ENCODE peak calls at places on chromosome 1, in seven cellular contexts. One of them, this sample, is unnamed. For H3K9me3, the result is how much of the 10 kb centered on the place peaks cover.

GRCh38 chr1:223052931-223053330 is 90.1 kb downstream of the TLR5 start:
- DNase-seq in CD4-positive, alpha-beta T cell: no peak
- DNase-seq in CD8-positive, alpha-beta T cell: no peak
- DNase-seq in endodermal cell: no peak
- DNase-seq in pancreas: no peak
- DNase-seq in body of pancreas: no peak
- DNase-seq in tibial nerve: no peak
- DNase-seq in this sample: no peak

GRCh38 chr1:196651637-196652215 is at the start of gene CFH:
- DNase-seq in endodermal cell: no peak
- DNase-seq in body of pancreas: peak
- DNase-seq in tibial nerve: peak
- DNase-seq in CD4-positive, alpha-beta T cell: no peak
- DNase-seq in CD8-positive, alpha-beta T cell: no peak
- DNase-seq in pancreas: no peak
- DNase-seq in this sample: peak

GRCh38 chr1:163084330-163084729 is 15.2 kb downstream of the RGS4 start:
- DNase-seq in tibial nerve: no peak
- DNase-seq in CD8-positive, alpha-beta T cell: no peak
- DNase-seq in endodermal cell: no peak
- DNase-seq in CD4-positive, alpha-beta T cell: no peak
- DNase-seq in pancreas: no peak
- DNase-seq in body of pancreas: no peak
- DNase-seq in this sample: no peak

GRCh38 chr1:7177021-7177420 is 391.8 kb downstream of the CAMTA1 start:
- DNase-seq in body of pancreas: no peak
- DNase-seq in endodermal cell: no peak
- DNase-seq in CD8-positive, alpha-beta T cell: no peak
- DNase-seq in pancreas: no peak
- DNase-seq in tibial nerve: no peak
- DNase-seq in CD4-positive, alpha-beta T cell: no peak
- DNase-seq in this sample: no peak

GRCh38 chr1:89660086-89660946 is 27.4 kb downstream of the LRRC8C start:
- DNase-seq in CD4-positive, alpha-beta T cell: no peak
- DNase-seq in tibial nerve: no peak
- DNase-seq in body of pancreas: no peak
- DNase-seq in endodermal cell: no peak
- DNase-seq in pancreas: no peak
- DNase-seq in CD8-positive, alpha-beta T cell: no peak
- DNase-seq in this sample: no peak

GRCh38 chr1:241767737-241768136 is 80.3 kb upstream of the EXO1 start:
- DNase-seq in body of pancreas: no peak
- DNase-seq in CD8-positive, alpha-beta T cell: no peak
- DNase-seq in endodermal cell: peak
- DNase-seq in CD4-positive, alpha-beta T cell: no peak
- DNase-seq in tibial nerve: no peak
- DNase-seq in pancreas: no peak
- DNase-seq in this sample: no peak

GRCh38 chr1:83497563-83497962 is 501.4 kb downstream of the TTLL7 start:
- DNase-seq in endodermal cell: peak
- DNase-seq in pancreas: no peak
- DNase-seq in CD4-positive, alpha-beta T cell: no peak
- DNase-seq in CD8-positive, alpha-beta T cell: no peak
- DNase-seq in body of pancreas: no peak
- DNase-seq in tibial nerve: no peak
- DNase-seq in this sample: no peak

GRCh38 chr1:17877316-17877715 is 122.2 kb downstream of the ACTL8 start:
- DNase-seq in body of pancreas: no peak
- DNase-seq in CD8-positive, alpha-beta T cell: no peak
- DNase-seq in CD4-positive, alpha-beta T cell: no peak
- DNase-seq in endodermal cell: peak
- DNase-seq in tibial nerve: no peak
- DNase-seq in pancreas: no peak
- DNase-seq in this sample: no peak

GRCh38 chr1:95086949-95087533 is 14.3 kb upstream of the ALG14 start:
- DNase-seq in endodermal cell: peak
- DNase-seq in CD4-positive, alpha-beta T cell: no peak
- DNase-seq in CD8-positive, alpha-beta T cell: no peak
- DNase-seq in tibial nerve: peak
- DNase-seq in body of pancreas: peak
- DNase-seq in pancreas: no peak
- DNase-seq in this sample: peak

GRCh38 chr1:6010554-6010953 is 18.3 kb upstream of the NPHP4 start:
- DNase-seq in endodermal cell: no peak
- DNase-seq in CD8-positive, alpha-beta T cell: no peak
- DNase-seq in pancreas: no peak
- DNase-seq in CD4-positive, alpha-beta T cell: no peak
- DNase-seq in body of pancreas: no peak
- DNase-seq in tibial nerve: no peak
- DNase-seq in this sample: no peak

GRCh38 chr1:156999596-157000320 is 45.8 kb downstream of the ARHGEF11 start:
- DNase-seq in tibial nerve: no peak
- DNase-seq in CD8-positive, alpha-beta T cell: no peak
- DNase-seq in endodermal cell: no peak
- DNase-seq in body of pancreas: no peak
- DNase-seq in CD4-positive, alpha-beta T cell: no peak
- DNase-seq in pancreas: no peak
- DNase-seq in this sample: no peak

GRCh38 chr1:3717715-3718601 is 34.3 kb upstream of the CCDC27 start:
- DNase-seq in pancreas: no peak
- DNase-seq in tibial nerve: no peak
- DNase-seq in CD4-positive, alpha-beta T cell: no peak
- DNase-seq in CD8-positive, alpha-beta T cell: no peak
- DNase-seq in endodermal cell: peak
- DNase-seq in body of pancreas: no peak
- DNase-seq in this sample: no peak

GRCh38 chr1:184083016-184083415 is 31.5 kb downstream of the TSEN15 start:
- DNase-seq in pancreas: no peak
- DNase-seq in CD4-positive, alpha-beta T cell: no peak
- DNase-seq in endodermal cell: no peak
- DNase-seq in CD8-positive, alpha-beta T cell: no peak
- DNase-seq in body of pancreas: no peak
- DNase-seq in tibial nerve: no peak
- DNase-seq in this sample: no peak

GRCh38 chr1:182473553-182473952 is 23.6 kb downstream of the RGSL1 start:
- DNase-seq in pancreas: no peak
- DNase-seq in body of pancreas: no peak
- DNase-seq in CD8-positive, alpha-beta T cell: no peak
- DNase-seq in CD4-positive, alpha-beta T cell: no peak
- DNase-seq in tibial nerve: no peak
- DNase-seq in endodermal cell: no peak
- DNase-seq in this sample: no peak

GRCh38 chr1:59427155-59427554 is 130.3 kb downstream of the FGGY start:
- DNase-seq in endodermal cell: no peak
- DNase-seq in tibial nerve: no peak
- DNase-seq in pancreas: no peak
- DNase-seq in body of pancreas: no peak
- DNase-seq in CD8-positive, alpha-beta T cell: no peak
- DNase-seq in CD4-positive, alpha-beta T cell: no peak
- DNase-seq in this sample: no peak

GRCh38 chr1:116537439-116537838 is 33.4 kb downstream of the CD58 start:
- DNase-seq in tibial nerve: no peak
- DNase-seq in CD8-positive, alpha-beta T cell: no peak
- DNase-seq in CD4-positive, alpha-beta T cell: no peak
- DNase-seq in pancreas: no peak
- DNase-seq in endodermal cell: no peak
- DNase-seq in body of pancreas: no peak
- DNase-seq in this sample: no peak

GRCh38 chr1:245161866-245162265 is 7.1 kb downstream of the KIF26B start:
- DNase-seq in pancreas: no peak
- DNase-seq in CD4-positive, alpha-beta T cell: no peak
- DNase-seq in endodermal cell: no peak
- DNase-seq in tibial nerve: no peak
- DNase-seq in CD8-positive, alpha-beta T cell: no peak
- DNase-seq in body of pancreas: no peak
- DNase-seq in this sample: no peak

GRCh38 chr1:234955107-234955731 is 173.4 kb downstream of the TOMM20 start:
- DNase-seq in endodermal cell: no peak
- DNase-seq in CD8-positive, alpha-beta T cell: peak
- DNase-seq in body of pancreas: peak
- DNase-seq in pancreas: no peak
- DNase-seq in CD4-positive, alpha-beta T cell: no peak
- DNase-seq in tibial nerve: no peak
- DNase-seq in this sample: no peak

GRCh38 chr1:230401763-230402294 is 24.3 kb downstream of the PGBD5 start:
- DNase-seq in endodermal cell: peak
- DNase-seq in tibial nerve: no peak
- DNase-seq in CD8-positive, alpha-beta T cell: no peak
- DNase-seq in CD4-positive, alpha-beta T cell: no peak
- DNase-seq in pancreas: no peak
- DNase-seq in body of pancreas: no peak
- DNase-seq in this sample: peak

GRCh38 chr1:208445710-208446702 is 201.8 kb upstream of the PLXNA2 start:
- DNase-seq in CD4-positive, alpha-beta T cell: no peak
- DNase-seq in pancreas: no peak
- DNase-seq in tibial nerve: no peak
- DNase-seq in body of pancreas: no peak
- DNase-seq in endodermal cell: no peak
- DNase-seq in CD8-positive, alpha-beta T cell: no peak
- DNase-seq in this sample: no peak

GRCh38 chr1:36968730-36969129 is 65.6 kb downstream of the GRIK3 start:
- DNase-seq in CD4-positive, alpha-beta T cell: no peak
- DNase-seq in pancreas: no peak
- DNase-seq in endodermal cell: no peak
- DNase-seq in body of pancreas: no peak
- DNase-seq in CD8-positive, alpha-beta T cell: no peak
- DNase-seq in tibial nerve: no peak
- DNase-seq in this sample: no peak

GRCh38 chr1:152328801-152329391 is 3.9 kb upstream of the FLG start:
- DNase-seq in tibial nerve: no peak
- DNase-seq in body of pancreas: no peak
- DNase-seq in endodermal cell: no peak
- DNase-seq in pancreas: no peak
- DNase-seq in CD4-positive, alpha-beta T cell: no peak
- DNase-seq in CD8-positive, alpha-beta T cell: no peak
- DNase-seq in this sample: no peak

GRCh38 chr1:152325111-152325510 is at the start of gene FLG:
- DNase-seq in CD4-positive, alpha-beta T cell: no peak
- DNase-seq in pancreas: no peak
- DNase-seq in tibial nerve: no peak
- DNase-seq in CD8-positive, alpha-beta T cell: no peak
- DNase-seq in body of pancreas: no peak
- DNase-seq in endodermal cell: no peak
- DNase-seq in this sample: no peak
- H3K9me3 ChIP-seq in CD4-positive, alpha-beta T cell: under half
- H3K9me3 ChIP-seq in pancreas: under half
- H3K9me3 ChIP-seq in tibial nerve: under half
- H3K9me3 ChIP-seq in CD8-positive, alpha-beta T cell: under half
- H3K9me3 ChIP-seq in body of pancreas: under half
- H3K9me3 ChIP-seq in endodermal cell: half or more
- H3K9me3 ChIP-seq in this sample: under half

GRCh38 chr1:10396870-10397269 is 2.0 kb upstream of the PGD start:
- DNase-seq in CD4-positive, alpha-beta T cell: no peak
- DNase-seq in pancreas: no peak
- DNase-seq in body of pancreas: no peak
- DNase-seq in endodermal cell: no peak
- DNase-seq in CD8-positive, alpha-beta T cell: no peak
- DNase-seq in tibial nerve: no peak
- DNase-seq in this sample: no peak
- H3K27ac ChIP-seq in CD4-positive, alpha-beta T cell: no peak
- H3K27ac ChIP-seq in pancreas: no peak
- H3K27ac ChIP-seq in body of pancreas: no peak
- H3K27ac ChIP-seq in endodermal cell: no peak
- H3K27ac ChIP-seq in CD8-positive, alpha-beta T cell: no peak
- H3K27ac ChIP-seq in tibial nerve: no peak
- H3K27ac ChIP-seq in this sample: no peak

GRCh38 chr1:109817881-109818280 is 54.2 kb upstream of the EPS8L3 start:
- DNase-seq in CD4-positive, alpha-beta T cell: no peak
- DNase-seq in endodermal cell: peak
- DNase-seq in CD8-positive, alpha-beta T cell: no peak
- DNase-seq in pancreas: no peak
- DNase-seq in tibial nerve: no peak
- DNase-seq in body of pancreas: no peak
- DNase-seq in this sample: no peak

GRCh38 chr1:109816975-109817535 is 53.3 kb upstream of the EPS8L3 start:
- DNase-seq in CD8-positive, alpha-beta T cell: no peak
- DNase-seq in tibial nerve: no peak
- DNase-seq in body of pancreas: no peak
- DNase-seq in pancreas: no peak
- DNase-seq in endodermal cell: peak
- DNase-seq in CD4-positive, alpha-beta T cell: no peak
- DNase-seq in this sample: no peak

GRCh38 chr1:109814993-109815786 is 51.5 kb upstream of the EPS8L3 start:
- DNase-seq in CD8-positive, alpha-beta T cell: no peak
- DNase-seq in endodermal cell: peak
- DNase-seq in body of pancreas: no peak
- DNase-seq in CD4-positive, alpha-beta T cell: no peak
- DNase-seq in tibial nerve: no peak
- DNase-seq in pancreas: no peak
- DNase-seq in this sample: no peak

GRCh38 chr1:109814223-109814622 is 50.5 kb upstream of the EPS8L3 start:
- DNase-seq in CD4-positive, alpha-beta T cell: no peak
- DNase-seq in tibial nerve: no peak
- DNase-seq in endodermal cell: peak
- DNase-seq in body of pancreas: no peak
- DNase-seq in CD8-positive, alpha-beta T cell: no peak
- DNase-seq in pancreas: no peak
- DNase-seq in this sample: no peak

DNA sequence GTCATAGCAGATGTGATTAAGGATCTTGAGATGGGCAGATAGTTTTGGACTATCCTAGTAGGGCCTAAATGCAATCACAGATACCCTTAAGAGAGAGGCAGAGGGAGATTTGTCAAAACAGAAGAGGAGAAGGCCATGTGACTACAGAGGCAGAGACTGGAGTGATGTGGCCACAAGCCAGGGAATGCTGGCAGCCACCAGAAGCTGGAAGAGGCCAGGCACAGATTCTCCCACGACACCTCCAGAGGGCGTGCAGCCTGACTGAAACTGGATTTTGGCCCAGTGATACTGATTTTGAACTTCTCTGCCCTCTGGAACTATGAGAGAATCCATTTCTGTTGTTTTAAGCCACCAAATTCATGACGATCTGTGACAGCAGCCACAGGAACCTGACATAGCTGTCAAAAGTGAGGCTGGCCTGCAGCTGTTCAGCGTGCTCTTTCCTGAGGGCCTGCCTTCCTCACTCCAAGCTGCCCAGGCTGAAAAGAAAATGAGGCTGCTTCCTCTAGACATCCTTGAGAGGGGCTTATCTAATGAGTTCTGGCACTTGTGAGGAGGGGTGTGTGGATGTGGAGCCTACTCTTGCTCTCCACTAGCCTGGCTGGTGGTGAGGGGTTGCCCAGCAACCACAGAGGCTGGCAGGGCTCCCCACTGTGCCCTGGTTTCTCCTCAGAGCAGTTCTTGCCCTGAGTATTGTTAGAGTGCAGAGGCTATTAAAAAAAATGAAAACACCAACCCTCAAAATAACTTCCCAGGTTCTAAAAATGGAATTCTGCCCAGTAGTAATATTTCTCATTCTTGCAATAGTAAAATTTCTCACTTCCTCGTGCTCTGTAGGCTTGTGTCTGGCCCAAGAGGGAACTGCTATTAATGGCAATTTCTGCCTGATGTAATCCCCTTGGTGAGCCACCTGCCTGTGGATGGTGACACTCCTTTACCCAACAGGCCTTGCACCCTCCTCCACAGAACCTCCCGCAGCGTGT is 52.4 kb upstream of the EPS8L3 start:
- DNase-seq in endodermal cell: peak
- DNase-seq in CD8-positive, alpha-beta T cell: no peak
- DNase-seq in body of pancreas: peak
- DNase-seq in tibial nerve: no peak
- DNase-seq in CD4-positive, alpha-beta T cell: no peak
- DNase-seq in pancreas: no peak
- DNase-seq in this sample: no peak
- TF ChIP-seq CTCF in endodermal cell: no peak
- TF ChIP-seq CTCF in CD8-positive, alpha-beta T cell: no peak
- TF ChIP-seq CTCF in body of pancreas: no peak
- TF ChIP-seq CTCF in tibial nerve: no peak
- TF ChIP-seq CTCF in CD4-positive, alpha-beta T cell: no peak
- TF ChIP-seq CTCF in pancreas: no peak
- TF ChIP-seq CTCF in this sample: no peak

GRCh38 chr1:238419209-238419608 is 528.5 kb upstream of the ZP4 start:
- DNase-seq in pancreas: no peak
- DNase-seq in CD4-positive, alpha-beta T cell: no peak
- DNase-seq in body of pancreas: no peak
- DNase-seq in CD8-positive, alpha-beta T cell: no peak
- DNase-seq in endodermal cell: no peak
- DNase-seq in tibial nerve: no peak
- DNase-seq in this sample: no peak
- H3K9me3 ChIP-seq in pancreas: under half
- H3K9me3 ChIP-seq in CD4-positive, alpha-beta T cell: under half
- H3K9me3 ChIP-seq in body of pancreas: under half
- H3K9me3 ChIP-seq in CD8-positive, alpha-beta T cell: under half
- H3K9me3 ChIP-seq in endodermal cell: under half
- H3K9me3 ChIP-seq in tibial nerve: under half
- H3K9me3 ChIP-seq in this sample: under half

This sample was measured in AG04450.